ENCODE peak calls at places on chromosome 5, in ten cellular contexts. Q is naive thymus-derived CD8-positive, alpha-beta T cell; G is CD4-positive, alpha-beta T cell; P is kidney epithelial cell; S is HT1080; R is LHCN-M2; H is stimulated activated CD4-positive, alpha-beta T cell treated with anti-CD3 and anti-CD28 coated beads, Interleukin-2, amount 100 ng/mL, for 24 hours; Z is kidney glomerular epithelial cell; J is posterior cingulate gyrus; T is activated T-helper 1 cell treated with anti-CD3 and anti-CD28 coated beads, Interleukin-12 subunit alpha, Interleukin-12 subunit beta, Interleukin-2, Interleukin-4 antibody, amounts not matched to agents 30 ng/mL and 10 ng/mL and 1 ng/mL, durations not matched to agents 14 hours and 24 hours and 36 hours. N is an unnamed sample.

GRCh38 chr5:123754903-123755302 is 242.9 kb downstream of the CSNK1G3 start:
- DNase-seq in Q (no peak), G (no peak), P (no peak), S (no peak), R (peak; percentile 22), H (no peak), Z (peak; percentile 24), J (no peak), T (no peak), N (peak; percentile 18)

GRCh38 chr5:158812381-158812780 is 287.3 kb downstream of the EBF1 start:
- DNase-seq in Q (peak; percentile 55), G (peak; percentile 61), P (no peak), S (no peak), R (no peak), H (peak; percentile 45), Z (no peak), J (no peak), T (peak; percentile 20), N (no peak)

GRCh38 chr5:25119654-25120053 is 474.9 kb upstream of the CDH10 start:
- DNase-seq in Q (no peak), G (no peak), P (no peak), S (peak; percentile 6), R (no peak), H (no peak), Z (no peak), J (no peak), T (no peak), N (peak; percentile 43)

GRCh38 chr5:39202594-39203290 is 16.6 kb downstream of the FYB1 start:
- DNase-seq in Q (no peak), G (no peak), P (no peak), S (no peak), R (no peak), H (no peak), Z (no peak), J (no peak), T (no peak), N (no peak)

GRCh38 chr5:84130006-84130580 is 254.6 kb downstream of the EDIL3 start:
- DNase-seq in Q (no peak), G (no peak), P (no peak), S (no peak), R (no peak), H (no peak), Z (no peak), J (no peak), T (no peak), N (no peak)

GRCh38 chr5:34957299-34957698 is 27.9 kb downstream of the DNAJC21 start:
- DNase-seq in Q (no peak), G (no peak), P (no peak), S (no peak), R (no peak), H (no peak), Z (no peak), J (no peak), T (no peak), N (no peak)

GRCh38 chr5:176748073-176748966 is 62.0 kb upstream of the UNC5A start:
- DNase-seq in Q (no peak), G (no peak), P (no peak), S (no peak), R (no peak), H (peak; percentile 12), Z (no peak), J (no peak), T (no peak), N (no peak)

GRCh38 chr5:87210076-87210475 is 57.6 kb upstream of the RASA1 start:
- DNase-seq in Q (no peak), G (no peak), P (no peak), S (no peak), R (peak; percentile 40), H (no peak), Z (peak; percentile 12), J (no peak), T (no peak), N (no peak)

GRCh38 chr5:96657068-96657467 is 5.1 kb upstream of the CAST start:
- DNase-seq in Q (peak; percentile 27), G (peak; percentile 13), P (peak; percentile 90), S (peak; percentile 99), R (peak; percentile 95), H (peak; percentile 45), Z (peak; percentile 96), J (no peak), T (peak; percentile 59), N (no peak)

GRCh38 chr5:54090495-54091084 is 219.8 kb downstream of the ARL15 start:
- DNase-seq in Q (no peak), G (no peak), P (peak; percentile 44), S (peak; percentile 49), R (peak; percentile 79), H (no peak), Z (peak; percentile 3), J (no peak), T (no peak), N (no peak)

GRCh38 chr5:98602534-98603112 is 170.8 kb upstream of the RGMB start:
- DNase-seq in Q (no peak), G (no peak), P (no peak), S (no peak), R (no peak), H (no peak), Z (no peak), J (no peak), T (no peak), N (no peak)

GRCh38 chr5:1515311-1515920 is 8.3 kb downstream of the LPCAT1 start:
- DNase-seq in Q (no peak), G (no peak), P (no peak), S (no peak), R (no peak), H (peak; percentile 13), Z (no peak), J (peak; percentile 5), T (no peak), N (no peak)

GRCh38 chr5:91170266-91170665 is 212.9 kb downstream of the ARRDC3 start:
- DNase-seq in Q (no peak), G (no peak), P (no peak), S (peak; percentile 17), R (peak; percentile 62), H (no peak), Z (no peak), J (no peak), T (no peak), N (no peak)

GRCh38 chr5:134070979-134071849 is 43.3 kb upstream of the TCF7 start:
- DNase-seq in Q (peak; percentile 26), G (no peak), P (no peak), S (no peak), R (no peak), H (peak; percentile 57), Z (no peak), J (no peak), T (no peak), N (no peak)

GRCh38 chr5:150469718-150470470 is 20.4 kb upstream of the RPS14 start:
- DNase-seq in Q (no peak), G (no peak), P (peak; percentile 92), S (peak; percentile 95), R (peak; percentile 97), H (no peak), Z (peak; percentile 95), J (no peak), T (no peak), N (no peak)

GRCh38 chr5:93622240-93622885 is 39.3 kb downstream of the NR2F1 start:
- DNase-seq in Q (no peak), G (no peak), P (no peak), S (peak; percentile 21), R (peak; percentile 80), H (no peak), Z (peak; percentile 20), J (no peak), T (no peak), N (peak; percentile 95)

GRCh38 chr5:81216152-81216551 is 17.0 kb upstream of the CKMT2 start:
- DNase-seq in Q (no peak), G (no peak), P (no peak), S (no peak), R (no peak), H (no peak), Z (no peak), J (no peak), T (no peak), N (no peak)

GRCh38 chr5:78903936-78904335 is 81.2 kb downstream of the ARSB start:
- DNase-seq in Q (no peak), G (no peak), P (no peak), S (peak; percentile 7), R (peak; percentile 29), H (no peak), Z (peak; percentile 16), J (no peak), T (no peak), N (no peak)

GRCh38 chr5:96509721-96510383 is 76.8 kb upstream of the PCSK1 start:
- DNase-seq in Q (no peak), G (no peak), P (peak; percentile 76), S (peak; percentile 77), R (peak; percentile 81), H (no peak), Z (peak; percentile 49), J (no peak), T (no peak), N (no peak)

GRCh38 chr5:77133061-77133758 is 46.1 kb upstream of the ZBED3 start:
- DNase-seq in Q (no peak), G (no peak), P (peak; percentile 96), S (peak; percentile 95), R (peak; percentile 97), H (no peak), Z (peak; percentile 91), J (peak; percentile 78), T (no peak), N (no peak)

GRCh38 chr5:93621340-93621872 is 38.4 kb downstream of the NR2F1 start:
- DNase-seq in Q (no peak), G (no peak), P (no peak), S (no peak), R (peak; percentile 84), H (no peak), Z (peak; percentile 52), J (peak; percentile 83), T (no peak), N (peak; percentile 89)

GRCh38 chr5:5532306-5533076 is 110.0 kb downstream of the ICE1 start:
- DNase-seq in Q (no peak), G (no peak), P (no peak), S (no peak), R (no peak), H (no peak), Z (no peak), J (no peak), T (no peak), N (no peak)

GRCh38 chr5:36606437-36607113 is at the start of gene SLC1A3:
- DNase-seq in Q (peak; percentile 4), G (no peak), P (peak; percentile 41), S (peak; percentile 83), R (peak; percentile 85), H (peak; percentile 31), Z (peak; percentile 60), J (peak; percentile 62), T (no peak), N (no peak)

GRCh38 chr5:61964199-61964598 is 341.8 kb upstream of the KIF2A start:
- DNase-seq in Q (no peak), G (no peak), P (peak; percentile 14), S (peak; percentile 86), R (peak; percentile 6), H (no peak), Z (no peak), J (no peak), T (no peak), N (no peak)

GRCh38 chr5:174794941-174795672 is 70.7 kb downstream of the MSX2 start:
- DNase-seq in Q (no peak), G (no peak), P (no peak), S (peak; percentile 3), R (peak; percentile 36), H (no peak), Z (no peak), J (no peak), T (no peak), N (no peak)

GRCh38 chr5:116144103-116144502 is 59.3 kb downstream of the COMMD10 start:
- DNase-seq in Q (no peak), G (no peak), P (no peak), S (peak; percentile 49), R (peak; percentile 51), H (no peak), Z (no peak), J (no peak), T (no peak), N (no peak)

GRCh38 chr5:130109152-130109551 is 204.9 kb downstream of the CHSY3 start:
- DNase-seq in Q (no peak), G (no peak), P (peak; percentile 2), S (no peak), R (peak; percentile 56), H (no peak), Z (peak; percentile 35), J (no peak), T (no peak), N (peak; percentile 46)

GRCh38 chr5:1537166-1538154 is 13.7 kb upstream of the LPCAT1 start:
- DNase-seq in Q (no peak), G (no peak), P (no peak), S (no peak), R (no peak), H (no peak), Z (no peak), J (no peak), T (no peak), N (no peak)